ENCODE peak calls at places on chromosomes 13 and 19, in ten cellular contexts. Q, O, B, S, E, I, G, K, A and J are unnamed samples.

GRCh38 chr19:3617463-3617862 is 9.1 kb downstream of the CACTIN start:
- DNase-seq in A (no peak), S (no peak), G (peak), B (no peak), K (no peak), E (no peak), I (no peak), O (peak), Q (no peak), J (no peak)

GRCh38 chr13:79662882-79663281 is 181.9 kb downstream of the NDFIP2 start:
- DNase-seq in O (peak), K (no peak), S (no peak), Q (no peak), G (no peak), A (no peak), E (peak), B (peak), I (no peak), J (no peak)

GRCh38 chr13:109874444-109874920 is 88.1 kb upstream of the IRS2 start:
- DNase-seq in K (no peak), S (no peak), G (no peak), A (no peak), B (no peak), O (no peak), Q (no peak), E (no peak), I (no peak), J (no peak)

GRCh38 chr19:16433986-16434385 is 37.8 kb downstream of the EPS15L1 start:
- DNase-seq in S (no peak), O (no peak), B (no peak), E (peak), A (no peak), G (no peak), Q (no peak), I (no peak), K (no peak), J (no peak)

GRCh38 chr13:92952161-92952560 is 274.4 kb upstream of the GPC6 start:
- DNase-seq in O (no peak), A (peak), E (peak), K (no peak), B (no peak), I (no peak), Q (no peak), G (no peak), S (no peak), J (no peak)

GRCh38 chr19:58117841-58118575 is 20.0 kb upstream of the ZSCAN18 start:
- DNase-seq in Q (no peak), B (no peak), K (peak), S (no peak), A (no peak), E (no peak), G (no peak), I (no peak), O (peak), J (no peak)

GRCh38 chr13:73248711-73249580 is 190.1 kb downstream of the KLF5 start:
- DNase-seq in K (no peak), A (no peak), O (no peak), G (no peak), Q (no peak), B (no peak), E (peak), I (no peak), S (no peak), J (no peak)

GRCh38 chr13:103539265-103539664 is 473.0 kb upstream of the SLC10A2 start:
- DNase-seq in K (no peak), S (no peak), E (no peak), G (no peak), B (peak), I (no peak), A (no peak), O (peak), Q (no peak), J (no peak)

GRCh38 chr13:112244061-112244460 is 132.1 kb upstream of the SPACA7 start:
- DNase-seq in A (no peak), S (no peak), B (no peak), E (no peak), G (no peak), K (no peak), Q (no peak), O (no peak), I (peak), J (no peak)

GRCh38 chr13:46145950-46146349 is 36.0 kb downstream of the LCP1 start:
- DNase-seq in O (no peak), Q (no peak), G (no peak), E (no peak), I (no peak), K (no peak), B (no peak), S (no peak), A (no peak), J (no peak)

GRCh38 chr19:50796128-50796633 is 6.0 kb downstream of the ACP4 start:
- DNase-seq in K (no peak), E (no peak), S (no peak), I (no peak), O (no peak), G (no peak), B (no peak), A (no peak), Q (no peak), J (no peak)

GRCh38 chr13:63198076-63198475 is 1782.4 kb upstream of the PCDH20 start:
- DNase-seq in B (no peak), I (no peak), E (peak), A (peak), O (no peak), G (no peak), K (no peak), Q (no peak), S (no peak), J (no peak)

GRCh38 chr19:12723643-12724426 is at the start of gene TNPO2:
- DNase-seq in I (no peak), B (peak), S (peak), G (peak), E (peak), O (peak), K (peak), Q (no peak), A (peak), J (peak)

GRCh38 chr19:8575467-8575997 is 1.7 kb downstream of the MYO1F start:
- DNase-seq in S (peak), B (no peak), I (no peak), K (no peak), O (no peak), Q (no peak), E (peak), G (no peak), A (peak), J (no peak)

GRCh38 chr13:45527699-45528462 is 63.1 kb downstream of the COG3 start:
- DNase-seq in E (no peak), I (no peak), G (no peak), S (no peak), K (no peak), Q (no peak), O (no peak), A (no peak), B (no peak), J (no peak)

GRCh38 chr19:48230555-48231129 is 25.1 kb downstream of the CARD8 start:
- DNase-seq in I (no peak), E (no peak), K (no peak), G (no peak), A (no peak), B (no peak), Q (no peak), O (no peak), S (no peak), J (no peak)

GRCh38 chr13:42808572-42808971 is 27.2 kb downstream of the FAM216B start:
- DNase-seq in A (peak), S (no peak), E (no peak), B (no peak), O (no peak), Q (no peak), G (no peak), I (no peak), K (no peak), J (no peak)

GRCh38 chr13:72890546-72890945 is 108.6 kb downstream of the PIBF1 start:
- DNase-seq in I (no peak), A (no peak), K (no peak), E (no peak), Q (no peak), B (no peak), G (no peak), S (no peak), O (no peak), J (no peak)

GRCh38 chr19:51809787-51810186 is 14.8 kb downstream of the FPR3 start:
- DNase-seq in E (peak), G (no peak), S (no peak), O (no peak), I (no peak), Q (no peak), A (no peak), K (no peak), B (no peak), J (no peak)

GRCh38 chr19:6590458-6591319 is at the start of gene CD70:
- DNase-seq in E (no peak), I (no peak), Q (no peak), G (no peak), A (no peak), O (no peak), K (peak), B (no peak), S (no peak), J (no peak)

GRCh38 chr13:57018915-57019314 is 121.8 kb upstream of the PRR20A start:
- DNase-seq in A (no peak), I (no peak), B (no peak), G (no peak), O (no peak), S (no peak), Q (no peak), K (no peak), E (no peak), J (no peak)

GRCh38 chr13:33004454-33004853 is 11.8 kb upstream of the KL start:
- DNase-seq in K (no peak), G (no peak), A (no peak), Q (no peak), B (peak), S (no peak), O (peak), I (no peak), E (peak), J (no peak)

GRCh38 chr13:76943646-76944045 is 4.7 kb upstream of the ACOD1 start:
- DNase-seq in Q (no peak), I (no peak), O (no peak), B (no peak), G (no peak), E (no peak), K (no peak), S (no peak), A (no peak), J (no peak)

GRCh38 chr19:44553478-44554171 is 24.1 kb upstream of the CEACAM20 start:
- DNase-seq in G (no peak), B (no peak), K (no peak), A (no peak), I (no peak), Q (no peak), E (peak), O (no peak), S (no peak), J (no peak)

GRCh38 chr13:70723732-70724131 is 615.5 kb upstream of the KLHL1 start:
- DNase-seq in E (no peak), B (no peak), O (no peak), I (no peak), K (no peak), A (no peak), Q (no peak), S (peak), G (no peak), J (no peak)

GRCh38 chr19:55626350-55626749 is 2.0 kb upstream of the ZNF784 start:
- DNase-seq in A (no peak), I (no peak), S (no peak), B (no peak), E (no peak), Q (no peak), O (no peak), G (no peak), K (no peak), J (no peak)

GRCh38 chr13:100235311-100235901 is 146.5 kb downstream of the PCCA start:
- DNase-seq in S (peak), B (no peak), Q (no peak), E (peak), I (no peak), G (no peak), O (no peak), K (no peak), A (peak), J (peak)

GRCh38 chr13:102035969-102036368 is 365.9 kb downstream of the FGF14 start:
- DNase-seq in G (no peak), E (no peak), A (no peak), I (no peak), S (no peak), Q (no peak), K (no peak), O (no peak), B (no peak), J (no peak)

GRCh38 chr19:14450168-14450874 is 17.2 kb downstream of the PKN1 start:
- DNase-seq in S (no peak), A (no peak), B (no peak), O (peak), K (no peak), E (peak), G (peak), I (no peak), Q (no peak), J (no peak)

GRCh38 chr13:21326155-21327030 is 132.7 kb downstream of the ZDHHC20 start:
- DNase-seq in A (peak), E (peak), Q (no peak), I (no peak), O (no peak), B (no peak), S (peak), K (no peak), G (peak), J (peak)

GRCh38 chr13:30745917-30746686 is 10.8 kb downstream of the ALOX5AP start:
- DNase-seq in O (no peak), K (no peak), B (no peak), S (peak), E (peak), A (no peak), Q (no peak), I (no peak), G (no peak), J (no peak)

GRCh38 chr19:46340051-46340659 is 6.7 kb upstream of the PPP5C start:
- DNase-seq in E (no peak), I (no peak), O (no peak), Q (no peak), B (no peak), A (no peak), S (no peak), K (no peak), G (no peak), J (no peak)

GRCh38 chr19:10468133-10468532 is 35.0 kb downstream of the KEAP1 start:
- DNase-seq in E (no peak), K (no peak), Q (no peak), O (no peak), I (no peak), G (no peak), A (no peak), S (no peak), B (no peak), J (no peak)
- H3K4me3 ChIP-seq in E (no peak), K (no peak), Q (no peak), O (no peak), I (no peak), G (no peak), A (no peak), S (no peak), B (no peak), J (no peak)

GRCh38 chr19:41895745-41896580 is 13.0 kb downstream of the ARHGEF1 start:
- DNase-seq in B (no peak), O (no peak), A (no peak), G (no peak), Q (no peak), I (no peak), K (no peak), E (no peak), S (no peak), J (no peak)
- TF ChIP-seq CTCF in B (no peak), O (no peak), A (no peak), G (no peak), Q (peak), I (no peak), K (no peak), E (peak), S (peak), J (peak)

GRCh38 chr19:21028969-21029268 is 8.5 kb downstream of the ZNF430 start:
- DNase-seq in B (no peak), E (no peak), Q (no peak), G (no peak), I (no peak), K (no peak), S (peak), O (no peak), A (no peak), J (no peak)

GRCh38 chr19:21023901-21024300 is 3.4 kb downstream of the ZNF430 start:
- DNase-seq in A (peak), B (no peak), O (no peak), G (no peak), S (peak), E (peak), I (no peak), Q (no peak), K (no peak), J (no peak)

GRCh38 chr19:21020298-21021227 is at the start of gene ZNF430:
- DNase-seq in O (peak), K (peak), G (peak), S (peak), Q (peak), A (peak), I (peak), E (peak), B (peak), J (peak)

DNA sequence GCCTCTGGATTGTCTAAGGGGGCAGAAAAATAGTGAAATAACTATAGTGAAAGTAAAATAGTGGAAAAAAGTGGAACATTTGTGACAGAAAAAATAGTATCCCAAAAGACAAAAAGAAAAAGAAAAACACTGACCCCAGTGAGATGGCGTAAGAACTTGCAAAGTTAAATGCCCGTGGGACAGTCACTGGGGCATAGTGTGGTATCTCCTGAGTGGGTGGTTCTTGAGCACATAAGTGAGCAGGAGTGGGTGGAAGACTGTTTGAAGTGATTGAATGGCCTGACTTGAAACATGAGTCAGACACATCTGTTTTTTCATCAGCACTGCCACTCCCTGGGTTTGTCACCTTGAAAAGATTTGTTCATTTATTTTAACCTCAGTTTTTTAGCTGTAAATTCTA is 2.5 kb downstream of the ZNF430 start:
- DNase-seq in I (no peak), G (no peak), Q (no peak), S (peak), K (no peak), A (peak), O (no peak), E (peak), B (no peak), J (peak)
- H3K4me3 ChIP-seq in I (no peak), G (no peak), Q (no peak), S (no peak), K (no peak), A (peak), O (no peak), E (no peak), B (no peak), J (no peak)

GRCh38 chr13:60654405-60654804 is 257.4 kb downstream of the TDRD3 start:
- DNase-seq in S (peak), B (peak), I (no peak), E (peak), Q (no peak), A (no peak), K (no peak), O (peak), G (no peak), J (no peak)
- TF ChIP-seq CTCF in S (peak), B (peak), I (no peak), E (peak), Q (no peak), A (peak), K (peak), O (peak), G (no peak), J (no peak)

DNA sequence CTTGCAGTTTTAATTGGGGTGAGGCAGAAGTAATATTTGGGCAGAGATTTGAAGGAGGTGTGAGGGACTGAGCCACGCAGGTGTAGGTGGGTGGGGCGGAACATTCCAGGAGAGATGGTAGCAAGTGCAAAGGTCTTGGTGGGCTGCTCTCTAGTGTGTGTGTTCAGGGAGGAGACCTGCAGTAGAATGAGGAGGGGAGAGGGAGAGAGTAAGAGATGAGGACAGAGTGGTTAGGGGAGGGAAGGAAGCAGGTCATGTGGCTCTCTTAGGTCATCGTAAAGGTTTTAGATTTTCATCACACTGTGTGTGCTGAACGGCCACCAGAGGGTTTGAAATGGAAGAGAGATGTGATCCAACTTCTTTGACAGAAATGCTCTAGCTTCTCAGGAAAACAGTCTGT is 33.5 kb downstream of the WASF3 start:
- DNase-seq in E (no peak), Q (no peak), B (no peak), K (no peak), S (no peak), O (no peak), I (no peak), A (no peak), G (no peak), J (no peak)
- H3K4me3 ChIP-seq in E (no peak), Q (no peak), B (no peak), K (no peak), S (no peak), O (no peak), I (no peak), A (no peak), G (no peak), J (no peak)